ENCODE peak calls at places on chromosomes 12 and 14, in nine cellular contexts. One of them, this sample, is unnamed.

GRCh38 chr14:94173885-94174621 is at the start of gene PPP4R4:
- DNase-seq in bronchial epithelial cell: peak
- DNase-seq in T-cell: peak
- DNase-seq in posterior cingulate gyrus: peak
- DNase-seq in Calu3: peak
- DNase-seq in ACHN: peak
- DNase-seq in activated gamma-delta T cell: peak
- DNase-seq in neural crest cell: peak
- DNase-seq in esophagus squamous epithelium: no peak
- DNase-seq in this sample: peak

GRCh38 chr14:66345986-66346385 is 140.2 kb upstream of the CCDC196 start:
- DNase-seq in activated gamma-delta T cell: no peak
- DNase-seq in Calu3: no peak
- DNase-seq in ACHN: no peak
- DNase-seq in T-cell: no peak
- DNase-seq in esophagus squamous epithelium: no peak
- DNase-seq in neural crest cell: no peak
- DNase-seq in bronchial epithelial cell: no peak
- DNase-seq in posterior cingulate gyrus: no peak
- DNase-seq in this sample: no peak

GRCh38 chr12:109718390-109718789 is 4.8 kb downstream of the FAM222A start:
- DNase-seq in T-cell: no peak
- DNase-seq in neural crest cell: peak
- DNase-seq in Calu3: no peak
- DNase-seq in bronchial epithelial cell: no peak
- DNase-seq in ACHN: no peak
- DNase-seq in activated gamma-delta T cell: no peak
- DNase-seq in esophagus squamous epithelium: no peak
- DNase-seq in posterior cingulate gyrus: peak
- DNase-seq in this sample: no peak

GRCh38 chr14:89672636-89673279 is 255.7 kb upstream of the FOXN3 start:
- DNase-seq in bronchial epithelial cell: no peak
- DNase-seq in activated gamma-delta T cell: no peak
- DNase-seq in posterior cingulate gyrus: no peak
- DNase-seq in neural crest cell: no peak
- DNase-seq in ACHN: no peak
- DNase-seq in Calu3: peak
- DNase-seq in esophagus squamous epithelium: no peak
- DNase-seq in T-cell: no peak
- DNase-seq in this sample: no peak

GRCh38 chr12:8145754-8146415 is 10.9 kb upstream of the ZNF705A start:
- DNase-seq in neural crest cell: no peak
- DNase-seq in T-cell: no peak
- DNase-seq in Calu3: no peak
- DNase-seq in posterior cingulate gyrus: peak
- DNase-seq in ACHN: no peak
- DNase-seq in esophagus squamous epithelium: no peak
- DNase-seq in activated gamma-delta T cell: no peak
- DNase-seq in bronchial epithelial cell: no peak
- DNase-seq in this sample: no peak

GRCh38 chr12:131452444-131452860 is 258.4 kb upstream of the SFSWAP start:
- DNase-seq in esophagus squamous epithelium: no peak
- DNase-seq in T-cell: no peak
- DNase-seq in bronchial epithelial cell: no peak
- DNase-seq in activated gamma-delta T cell: no peak
- DNase-seq in neural crest cell: peak
- DNase-seq in ACHN: peak
- DNase-seq in Calu3: peak
- DNase-seq in posterior cingulate gyrus: peak
- DNase-seq in this sample: peak

GRCh38 chr14:85853996-85854526 is 324.1 kb downstream of the FLRT2 start:
- DNase-seq in activated gamma-delta T cell: no peak
- DNase-seq in posterior cingulate gyrus: no peak
- DNase-seq in T-cell: no peak
- DNase-seq in neural crest cell: no peak
- DNase-seq in ACHN: no peak
- DNase-seq in esophagus squamous epithelium: no peak
- DNase-seq in bronchial epithelial cell: no peak
- DNase-seq in Calu3: no peak
- DNase-seq in this sample: no peak

GRCh38 chr14:105489607-105490317 is 1.3 kb upstream of the TEDC1 start:
- DNase-seq in ACHN: peak
- DNase-seq in Calu3: peak
- DNase-seq in neural crest cell: peak
- DNase-seq in T-cell: peak
- DNase-seq in bronchial epithelial cell: peak
- DNase-seq in posterior cingulate gyrus: peak
- DNase-seq in esophagus squamous epithelium: peak
- DNase-seq in activated gamma-delta T cell: peak
- DNase-seq in this sample: peak

GRCh38 chr14:21313512-21313911 is 33.6 kb downstream of the RPGRIP1 start:
- DNase-seq in bronchial epithelial cell: no peak
- DNase-seq in activated gamma-delta T cell: no peak
- DNase-seq in neural crest cell: no peak
- DNase-seq in esophagus squamous epithelium: no peak
- DNase-seq in T-cell: no peak
- DNase-seq in posterior cingulate gyrus: no peak
- DNase-seq in Calu3: no peak
- DNase-seq in ACHN: no peak
- DNase-seq in this sample: no peak

GRCh38 chr12:62656576-62657362 is 190.1 kb downstream of the MON2 start:
- DNase-seq in posterior cingulate gyrus: no peak
- DNase-seq in T-cell: no peak
- DNase-seq in activated gamma-delta T cell: no peak
- DNase-seq in ACHN: no peak
- DNase-seq in Calu3: no peak
- DNase-seq in neural crest cell: no peak
- DNase-seq in bronchial epithelial cell: no peak
- DNase-seq in esophagus squamous epithelium: no peak
- DNase-seq in this sample: no peak

GRCh38 chr12:130832561-130833209 is 6.4 kb downstream of the STX2 start:
- DNase-seq in activated gamma-delta T cell: no peak
- DNase-seq in ACHN: no peak
- DNase-seq in posterior cingulate gyrus: peak
- DNase-seq in bronchial epithelial cell: peak
- DNase-seq in Calu3: no peak
- DNase-seq in neural crest cell: no peak
- DNase-seq in T-cell: no peak
- DNase-seq in esophagus squamous epithelium: no peak
- DNase-seq in this sample: no peak

GRCh38 chr14:64684091-64684490 is 20.1 kb upstream of the PLEKHG3 start:
- DNase-seq in activated gamma-delta T cell: no peak
- DNase-seq in ACHN: no peak
- DNase-seq in posterior cingulate gyrus: peak
- DNase-seq in Calu3: no peak
- DNase-seq in T-cell: no peak
- DNase-seq in neural crest cell: no peak
- DNase-seq in bronchial epithelial cell: no peak
- DNase-seq in esophagus squamous epithelium: no peak
- DNase-seq in this sample: no peak

GRCh38 chr14:76715102-76715926 is 46.0 kb upstream of the VASH1 start:
- DNase-seq in ACHN: no peak
- DNase-seq in T-cell: no peak
- DNase-seq in esophagus squamous epithelium: no peak
- DNase-seq in Calu3: no peak
- DNase-seq in posterior cingulate gyrus: no peak
- DNase-seq in neural crest cell: no peak
- DNase-seq in activated gamma-delta T cell: no peak
- DNase-seq in bronchial epithelial cell: peak
- DNase-seq in this sample: no peak

GRCh38 chr14:68771631-68772030 is 21.2 kb downstream of the ZFP36L1 start:
- DNase-seq in bronchial epithelial cell: no peak
- DNase-seq in esophagus squamous epithelium: no peak
- DNase-seq in ACHN: no peak
- DNase-seq in T-cell: peak
- DNase-seq in activated gamma-delta T cell: no peak
- DNase-seq in neural crest cell: no peak
- DNase-seq in posterior cingulate gyrus: peak
- DNase-seq in Calu3: no peak
- DNase-seq in this sample: no peak

GRCh38 chr12:2341871-2342270 is 289.1 kb downstream of the CACNA1C start:
- DNase-seq in posterior cingulate gyrus: no peak
- DNase-seq in ACHN: peak
- DNase-seq in esophagus squamous epithelium: no peak
- DNase-seq in bronchial epithelial cell: peak
- DNase-seq in neural crest cell: no peak
- DNase-seq in Calu3: no peak
- DNase-seq in T-cell: no peak
- DNase-seq in activated gamma-delta T cell: no peak
- DNase-seq in this sample: no peak

GRCh38 chr14:89303452-89304435 is 113.3 kb downstream of the FOXN3 start:
- DNase-seq in ACHN: peak
- DNase-seq in esophagus squamous epithelium: no peak
- DNase-seq in posterior cingulate gyrus: peak
- DNase-seq in bronchial epithelial cell: peak
- DNase-seq in neural crest cell: no peak
- DNase-seq in T-cell: peak
- DNase-seq in Calu3: no peak
- DNase-seq in activated gamma-delta T cell: no peak
- DNase-seq in this sample: peak

GRCh38 chr12:7171854-7172253 is 17.6 kb upstream of the PEX5 start:
- DNase-seq in posterior cingulate gyrus: no peak
- DNase-seq in esophagus squamous epithelium: no peak
- DNase-seq in Calu3: no peak
- DNase-seq in T-cell: no peak
- DNase-seq in neural crest cell: no peak
- DNase-seq in bronchial epithelial cell: no peak
- DNase-seq in activated gamma-delta T cell: no peak
- DNase-seq in ACHN: peak
- DNase-seq in this sample: no peak

GRCh38 chr14:36513451-36514277 is 6.4 kb downstream of the NKX2-1 start:
- DNase-seq in T-cell: no peak
- DNase-seq in ACHN: no peak
- DNase-seq in esophagus squamous epithelium: no peak
- DNase-seq in Calu3: no peak
- DNase-seq in bronchial epithelial cell: no peak
- DNase-seq in posterior cingulate gyrus: peak
- DNase-seq in activated gamma-delta T cell: no peak
- DNase-seq in neural crest cell: no peak
- DNase-seq in this sample: peak

GRCh38 chr12:53869500-53869899 is 69.1 kb upstream of the HOXC13 start:
- DNase-seq in esophagus squamous epithelium: no peak
- DNase-seq in activated gamma-delta T cell: no peak
- DNase-seq in neural crest cell: no peak
- DNase-seq in T-cell: no peak
- DNase-seq in bronchial epithelial cell: peak
- DNase-seq in posterior cingulate gyrus: no peak
- DNase-seq in ACHN: no peak
- DNase-seq in Calu3: peak
- DNase-seq in this sample: no peak

GRCh38 chr12:103667129-103667528 is 80.1 kb downstream of the STAB2 start:
- DNase-seq in Calu3: no peak
- DNase-seq in T-cell: no peak
- DNase-seq in posterior cingulate gyrus: no peak
- DNase-seq in ACHN: no peak
- DNase-seq in neural crest cell: no peak
- DNase-seq in activated gamma-delta T cell: no peak
- DNase-seq in bronchial epithelial cell: no peak
- DNase-seq in esophagus squamous epithelium: no peak
- DNase-seq in this sample: no peak

GRCh38 chr12:122523280-122523679 is 3.5 kb downstream of the RSRC2 start:
- DNase-seq in neural crest cell: no peak
- DNase-seq in ACHN: no peak
- DNase-seq in posterior cingulate gyrus: no peak
- DNase-seq in bronchial epithelial cell: no peak
- DNase-seq in esophagus squamous epithelium: no peak
- DNase-seq in T-cell: no peak
- DNase-seq in activated gamma-delta T cell: no peak
- DNase-seq in Calu3: no peak
- DNase-seq in this sample: no peak

GRCh38 chr12:65952737-65953209 is 128.5 kb downstream of the HMGA2 start:
- DNase-seq in posterior cingulate gyrus: no peak
- DNase-seq in neural crest cell: no peak
- DNase-seq in Calu3: peak
- DNase-seq in ACHN: no peak
- DNase-seq in activated gamma-delta T cell: no peak
- DNase-seq in esophagus squamous epithelium: no peak
- DNase-seq in T-cell: no peak
- DNase-seq in bronchial epithelial cell: peak
- DNase-seq in this sample: no peak

GRCh38 chr12:62259311-62259992 is 752 bp upstream of the USP15 start:
- DNase-seq in esophagus squamous epithelium: no peak
- DNase-seq in ACHN: no peak
- DNase-seq in activated gamma-delta T cell: no peak
- DNase-seq in bronchial epithelial cell: peak
- DNase-seq in posterior cingulate gyrus: no peak
- DNase-seq in T-cell: peak
- DNase-seq in Calu3: no peak
- DNase-seq in neural crest cell: no peak
- DNase-seq in this sample: peak

GRCh38 chr12:20656600-20656999 is 38.5 kb upstream of the SLCO1C1 start:
- DNase-seq in posterior cingulate gyrus: no peak
- DNase-seq in ACHN: no peak
- DNase-seq in T-cell: no peak
- DNase-seq in Calu3: no peak
- DNase-seq in bronchial epithelial cell: no peak
- DNase-seq in neural crest cell: no peak
- DNase-seq in activated gamma-delta T cell: no peak
- DNase-seq in esophagus squamous epithelium: no peak
- DNase-seq in this sample: no peak

GRCh38 chr12:124172646-124173045 is 122.2 kb upstream of the RFLNA start:
- DNase-seq in bronchial epithelial cell: peak
- DNase-seq in esophagus squamous epithelium: no peak
- DNase-seq in Calu3: no peak
- DNase-seq in activated gamma-delta T cell: no peak
- DNase-seq in ACHN: peak
- DNase-seq in neural crest cell: no peak
- DNase-seq in posterior cingulate gyrus: no peak
- DNase-seq in T-cell: no peak
- DNase-seq in this sample: no peak

GRCh38 chr12:10718279-10718821 is 4.8 kb downstream of the YBX3 start:
- DNase-seq in activated gamma-delta T cell: no peak
- DNase-seq in T-cell: no peak
- DNase-seq in posterior cingulate gyrus: no peak
- DNase-seq in neural crest cell: no peak
- DNase-seq in Calu3: no peak
- DNase-seq in esophagus squamous epithelium: no peak
- DNase-seq in bronchial epithelial cell: peak
- DNase-seq in ACHN: peak
- DNase-seq in this sample: no peak

GRCh38 chr12:72828662-72829324 is 556.6 kb downstream of the TRHDE start:
- DNase-seq in neural crest cell: no peak
- DNase-seq in Calu3: no peak
- DNase-seq in activated gamma-delta T cell: no peak
- DNase-seq in bronchial epithelial cell: no peak
- DNase-seq in ACHN: no peak
- DNase-seq in posterior cingulate gyrus: no peak
- DNase-seq in esophagus squamous epithelium: no peak
- DNase-seq in T-cell: no peak
- DNase-seq in this sample: no peak

GRCh38 chr12:121917950-121918678 is at the start of gene CFAP251:
- DNase-seq in activated gamma-delta T cell: peak
- DNase-seq in neural crest cell: peak
- DNase-seq in T-cell: peak
- DNase-seq in esophagus squamous epithelium: peak
- DNase-seq in bronchial epithelial cell: peak
- DNase-seq in ACHN: peak
- DNase-seq in Calu3: peak
- DNase-seq in posterior cingulate gyrus: peak
- DNase-seq in this sample: peak

GRCh38 chr14:43795600-43796228 is 711.4 kb downstream of the FSCB start:
- DNase-seq in neural crest cell: no peak
- DNase-seq in activated gamma-delta T cell: no peak
- DNase-seq in esophagus squamous epithelium: no peak
- DNase-seq in Calu3: no peak
- DNase-seq in bronchial epithelial cell: no peak
- DNase-seq in posterior cingulate gyrus: no peak
- DNase-seq in ACHN: peak
- DNase-seq in T-cell: no peak
- DNase-seq in this sample: no peak

GRCh38 chr14:65790185-65790815 is 377.8 kb downstream of the FUT8 start:
- DNase-seq in T-cell: no peak
- DNase-seq in neural crest cell: no peak
- DNase-seq in Calu3: no peak
- DNase-seq in activated gamma-delta T cell: no peak
- DNase-seq in esophagus squamous epithelium: no peak
- DNase-seq in ACHN: no peak
- DNase-seq in posterior cingulate gyrus: no peak
- DNase-seq in bronchial epithelial cell: no peak
- DNase-seq in this sample: no peak

GRCh38 chr12:97781342-97781741 is 318.7 kb downstream of the RMST start:
- DNase-seq in neural crest cell: no peak
- DNase-seq in ACHN: no peak
- DNase-seq in T-cell: no peak
- DNase-seq in bronchial epithelial cell: no peak
- DNase-seq in Calu3: no peak
- DNase-seq in esophagus squamous epithelium: no peak
- DNase-seq in posterior cingulate gyrus: no peak
- DNase-seq in activated gamma-delta T cell: no peak
- DNase-seq in this sample: no peak